ENCODE peak calls at places on chromosome 16, in five cellular contexts. One of them, this sample, is unnamed.
A peak's percentile ranks its signal among the peaks of the same experiment; 100 is the strongest.

GRCh38 chr16:55041540-55042234 is 111.0 kb downstream of the IRX5 start:
- DNase-seq in neural crest cell: no peak
- DNase-seq in IMR-90: no peak
- DNase-seq in thoracic aorta: no peak
- DNase-seq in GM10248: no peak
- DNase-seq in this sample: no peak

GRCh38 chr16:72317378-72317777 is 145.4 kb upstream of the PMFBP1 start:
- DNase-seq in neural crest cell: no peak
- DNase-seq in IMR-90: peak; percentile 34
- DNase-seq in thoracic aorta: no peak
- DNase-seq in GM10248: no peak
- DNase-seq in this sample: peak; percentile 71

GRCh38 chr16:24815052-24815451 is 30.7 kb upstream of the SLC5A11 start:
- DNase-seq in neural crest cell: no peak
- DNase-seq in IMR-90: no peak
- DNase-seq in thoracic aorta: no peak
- DNase-seq in GM10248: no peak
- DNase-seq in this sample: no peak

GRCh38 chr16:35686595-35686994 is 2227.2 kb downstream of the TP53TG3F start:
- DNase-seq in neural crest cell: no peak
- DNase-seq in IMR-90: no peak
- DNase-seq in thoracic aorta: no peak
- DNase-seq in GM10248: no peak
- DNase-seq in this sample: no peak

GRCh38 chr16:19094542-19095365 is 19.0 kb upstream of the ITPRIPL2 start:
- DNase-seq in neural crest cell: no peak
- DNase-seq in IMR-90: no peak
- DNase-seq in thoracic aorta: no peak
- DNase-seq in GM10248: no peak
- DNase-seq in this sample: no peak

GRCh38 chr16:77250395-77250794 is 51.2 kb downstream of the SYCE1L start:
- DNase-seq in neural crest cell: no peak
- DNase-seq in IMR-90: no peak
- DNase-seq in thoracic aorta: no peak
- DNase-seq in GM10248: no peak
- DNase-seq in this sample: peak; percentile 54

GRCh38 chr16:5605404-5605803 is 507.8 kb upstream of the EEF2KMT start:
- DNase-seq in neural crest cell: no peak
- DNase-seq in IMR-90: no peak
- DNase-seq in thoracic aorta: no peak
- DNase-seq in GM10248: no peak
- DNase-seq in this sample: no peak

GRCh38 chr16:4558026-4558425 is 1.9 kb downstream of the C16orf96 start:
- DNase-seq in neural crest cell: no peak
- DNase-seq in IMR-90: no peak
- DNase-seq in thoracic aorta: no peak
- DNase-seq in GM10248: no peak
- DNase-seq in this sample: no peak

GRCh38 chr16:2785101-2785991 is 2.0 kb downstream of the PRSS33 start:
- DNase-seq in neural crest cell: no peak
- DNase-seq in IMR-90: no peak
- DNase-seq in thoracic aorta: no peak
- DNase-seq in GM10248: no peak
- DNase-seq in this sample: no peak

GRCh38 chr16:76541062-76541461 is 263.9 kb downstream of the CNTNAP4 start:
- DNase-seq in neural crest cell: no peak
- DNase-seq in IMR-90: no peak
- DNase-seq in thoracic aorta: no peak
- DNase-seq in GM10248: no peak
- DNase-seq in this sample: no peak

GRCh38 chr16:590165-590874 is 454 bp downstream of the RAB40C start:
- DNase-seq in neural crest cell: no peak
- DNase-seq in IMR-90: peak; percentile 47
- DNase-seq in thoracic aorta: no peak
- DNase-seq in GM10248: no peak
- DNase-seq in this sample: peak; percentile 46
- TF ChIP-seq CTCF in neural crest cell: peak; percentile 10
- TF ChIP-seq CTCF in IMR-90: peak; percentile 10
- TF ChIP-seq CTCF in thoracic aorta: no peak
- TF ChIP-seq CTCF in GM10248: peak; percentile 13
- TF ChIP-seq CTCF in this sample: no peak

GRCh38 chr16:89670496-89671431 is 13.1 kb downstream of the SPATA33 start:
- DNase-seq in neural crest cell: no peak
- DNase-seq in IMR-90: peak; percentile 57
- DNase-seq in thoracic aorta: no peak
- DNase-seq in GM10248: no peak
- DNase-seq in this sample: peak; percentile 41
- TF ChIP-seq CTCF in neural crest cell: no peak
- TF ChIP-seq CTCF in IMR-90: no peak
- TF ChIP-seq CTCF in thoracic aorta: no peak
- TF ChIP-seq CTCF in GM10248: no peak
- TF ChIP-seq CTCF in this sample: no peak

GRCh38 chr16:21084631-21085235 is 65.9 kb downstream of the DNAH3 start:
- DNase-seq in neural crest cell: no peak
- DNase-seq in IMR-90: no peak
- DNase-seq in thoracic aorta: no peak
- DNase-seq in GM10248: no peak
- DNase-seq in this sample: no peak

GRCh38 chr16:21088646-21089538 is 61.8 kb downstream of the DNAH3 start:
- DNase-seq in neural crest cell: no peak
- DNase-seq in IMR-90: peak; percentile 69
- DNase-seq in thoracic aorta: no peak
- DNase-seq in GM10248: no peak
- DNase-seq in this sample: no peak

GRCh38 chr16:21081329-21081728 is 69.3 kb downstream of the DNAH3 start:
- DNase-seq in neural crest cell: no peak
- DNase-seq in IMR-90: no peak
- DNase-seq in thoracic aorta: no peak
- DNase-seq in GM10248: no peak
- DNase-seq in this sample: no peak

GRCh38 chr16:21088143-21088542 is 62.5 kb downstream of the DNAH3 start:
- DNase-seq in neural crest cell: no peak
- DNase-seq in IMR-90: no peak
- DNase-seq in thoracic aorta: no peak
- DNase-seq in GM10248: no peak
- DNase-seq in this sample: no peak

GRCh38 chr16:21083729-21084268 is 66.8 kb downstream of the DNAH3 start:
- DNase-seq in neural crest cell: peak; percentile 63
- DNase-seq in IMR-90: peak; percentile 54
- DNase-seq in thoracic aorta: peak; percentile 7
- DNase-seq in GM10248: peak; percentile 54
- DNase-seq in this sample: peak; percentile 71
- TF ChIP-seq CTCF in neural crest cell: peak; percentile 75
- TF ChIP-seq CTCF in IMR-90: peak; percentile 80
- TF ChIP-seq CTCF in thoracic aorta: peak; percentile 81
- TF ChIP-seq CTCF in GM10248: peak; percentile 71
- TF ChIP-seq CTCF in this sample: peak; percentile 84

DNA sequence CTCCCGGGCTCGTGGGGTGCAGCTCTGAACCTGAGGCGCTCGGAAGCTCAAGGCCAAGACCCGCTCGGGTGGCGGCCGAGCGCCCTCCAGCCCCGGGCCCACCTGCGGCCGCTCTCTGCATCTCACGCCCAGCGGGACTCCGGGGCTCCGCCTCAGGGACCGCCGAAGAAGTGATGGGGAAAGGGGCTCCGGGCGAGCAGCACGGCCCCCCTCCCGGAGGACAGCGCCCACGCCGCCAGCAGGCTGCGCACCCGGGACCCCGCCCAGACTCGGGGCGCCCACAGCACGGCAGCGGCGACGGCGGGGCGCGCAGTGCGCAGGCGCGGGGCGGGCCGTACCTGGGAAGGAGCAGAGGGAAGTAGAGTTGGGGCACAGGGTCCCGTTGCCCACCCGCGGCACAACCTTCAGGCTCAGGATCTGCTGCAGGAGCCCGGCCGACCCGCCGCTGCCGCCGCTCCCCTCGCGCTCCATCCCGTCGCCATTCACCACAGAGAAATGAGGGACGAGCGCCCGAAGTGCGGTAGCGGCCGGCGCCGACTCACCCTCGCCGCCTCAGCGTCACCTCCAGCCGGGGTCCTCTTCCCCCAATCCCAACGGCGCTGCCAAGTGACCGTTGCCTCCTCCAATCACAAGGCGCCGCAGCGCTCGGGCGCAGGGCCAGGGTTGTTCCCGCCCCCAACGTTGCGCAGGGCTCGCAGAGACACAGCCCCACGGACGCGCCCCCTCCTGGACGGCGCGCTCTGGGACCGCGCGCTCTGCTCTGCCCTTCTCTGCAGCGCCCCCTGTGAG is at the start of gene TMEM170A:
- DNase-seq in neural crest cell: peak; percentile 100
- DNase-seq in IMR-90: peak; percentile 98
- DNase-seq in thoracic aorta: peak; percentile 98
- DNase-seq in GM10248: peak; percentile 97
- DNase-seq in this sample: peak; percentile 99
- TF ChIP-seq CTCF in neural crest cell: peak; percentile 100
- TF ChIP-seq CTCF in IMR-90: peak; percentile 100
- TF ChIP-seq CTCF in thoracic aorta: peak; percentile 100
- TF ChIP-seq CTCF in GM10248: peak; percentile 100
- TF ChIP-seq CTCF in this sample: peak; percentile 100

GRCh38 chr16:81786321-81786720 is 7.2 kb downstream of the PLCG2 start:
- DNase-seq in neural crest cell: no peak
- DNase-seq in IMR-90: peak; percentile 6
- DNase-seq in thoracic aorta: no peak
- DNase-seq in GM10248: no peak
- DNase-seq in this sample: peak; percentile 6

GRCh38 chr16:81786868-81787267 is 7.8 kb downstream of the PLCG2 start:
- DNase-seq in neural crest cell: no peak
- DNase-seq in IMR-90: no peak
- DNase-seq in thoracic aorta: no peak
- DNase-seq in GM10248: no peak
- DNase-seq in this sample: no peak

GRCh38 chr16:81785138-81785924 is 6.2 kb downstream of the PLCG2 start:
- DNase-seq in neural crest cell: no peak
- DNase-seq in IMR-90: no peak
- DNase-seq in thoracic aorta: no peak
- DNase-seq in GM10248: no peak
- DNase-seq in this sample: no peak

GRCh38 chr16:81787659-81788058 is 8.6 kb downstream of the PLCG2 start:
- DNase-seq in neural crest cell: no peak
- DNase-seq in IMR-90: no peak
- DNase-seq in thoracic aorta: no peak
- DNase-seq in GM10248: no peak
- DNase-seq in this sample: no peak

GRCh38 chr16:81784042-81784785 is 5.1 kb downstream of the PLCG2 start:
- DNase-seq in neural crest cell: no peak
- DNase-seq in IMR-90: no peak
- DNase-seq in thoracic aorta: no peak
- DNase-seq in GM10248: no peak
- DNase-seq in this sample: no peak
- TF ChIP-seq CTCF in neural crest cell: no peak
- TF ChIP-seq CTCF in IMR-90: no peak
- TF ChIP-seq CTCF in thoracic aorta: no peak
- TF ChIP-seq CTCF in GM10248: no peak
- TF ChIP-seq CTCF in this sample: no peak

GRCh38 chr16:29315916-29316517 is 90.5 kb downstream of the NPIPB11 start:
- DNase-seq in neural crest cell: no peak
- DNase-seq in IMR-90: no peak
- DNase-seq in thoracic aorta: no peak
- DNase-seq in GM10248: no peak
- DNase-seq in this sample: no peak
- TF ChIP-seq CTCF in neural crest cell: peak; percentile 22
- TF ChIP-seq CTCF in IMR-90: no peak
- TF ChIP-seq CTCF in thoracic aorta: no peak
- TF ChIP-seq CTCF in GM10248: no peak
- TF ChIP-seq CTCF in this sample: no peak

DNA sequence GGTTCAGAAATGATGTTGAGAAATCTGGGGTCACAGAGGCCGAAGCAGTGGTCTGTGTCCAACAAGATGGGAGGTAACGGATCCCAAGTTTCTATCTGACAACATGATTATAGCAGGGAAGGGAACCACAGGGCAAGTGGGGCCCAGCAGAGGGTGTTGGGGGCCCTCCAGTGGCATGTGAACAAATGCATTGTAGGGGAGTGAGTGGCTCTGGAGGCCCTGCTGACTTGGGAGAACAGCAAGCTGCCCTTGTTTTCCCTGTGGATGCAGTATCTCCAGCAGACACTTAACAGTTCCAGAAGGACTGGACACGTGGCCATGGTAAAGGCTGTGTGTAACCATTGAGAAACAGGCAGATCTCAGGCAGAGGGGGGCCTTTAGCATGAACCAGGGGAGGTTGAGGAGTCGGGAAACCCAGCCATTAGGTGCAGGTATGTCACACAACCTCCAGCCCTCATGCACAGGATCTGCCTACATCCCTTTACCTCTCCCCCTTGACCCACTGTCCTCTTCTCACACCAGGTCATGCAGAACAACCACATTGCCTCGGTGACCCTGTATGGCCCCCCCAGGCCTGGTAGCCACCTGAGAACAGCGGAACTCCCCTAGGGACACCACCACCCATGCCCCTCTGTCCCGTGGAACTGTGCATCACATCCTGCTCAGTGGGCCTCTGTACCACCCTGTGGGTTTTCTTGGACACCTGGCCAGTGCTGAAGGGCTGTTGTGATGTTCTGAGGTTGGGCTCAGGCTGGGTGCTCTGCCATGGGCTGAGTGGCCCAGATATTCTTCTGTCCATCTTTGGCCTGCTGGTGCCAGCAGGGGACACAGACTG is 4.1 kb downstream of the B3GNT9 start:
- DNase-seq in neural crest cell: no peak
- DNase-seq in IMR-90: no peak
- DNase-seq in thoracic aorta: no peak
- DNase-seq in GM10248: no peak
- DNase-seq in this sample: no peak
- TF ChIP-seq CTCF in neural crest cell: no peak
- TF ChIP-seq CTCF in IMR-90: no peak
- TF ChIP-seq CTCF in thoracic aorta: no peak
- TF ChIP-seq CTCF in GM10248: peak; percentile 19
- TF ChIP-seq CTCF in this sample: no peak

GRCh38 chr16:83116274-83116892 is 489.6 kb downstream of the CDH13 start:
- DNase-seq in neural crest cell: no peak
- DNase-seq in IMR-90: no peak
- DNase-seq in thoracic aorta: no peak
- DNase-seq in GM10248: no peak
- DNase-seq in this sample: no peak
- TF ChIP-seq CTCF in neural crest cell: no peak
- TF ChIP-seq CTCF in IMR-90: no peak
- TF ChIP-seq CTCF in thoracic aorta: no peak
- TF ChIP-seq CTCF in GM10248: no peak
- TF ChIP-seq CTCF in this sample: no peak

This sample was measured in fibroblast of pulmonary artery.